ENCODE peak calls at places on chromosomes 1 and 21, in ten cellular contexts. P, U, K, F, M, O, X, G, Q and W are unnamed samples.

GRCh38 chr1:244207935-244208244 is 156.8 kb downstream of the ZBTB18 start:
- DNase-seq in U (no peak), O (no peak), F (no peak), X (no peak), M (no peak), K (no peak), G (no peak), Q (no peak), P (no peak), W (no peak)

GRCh38 chr1:51729824-51730284 is 113.0 kb downstream of the OSBPL9 start:
- DNase-seq in Q (peak; percentile 33), X (no peak), F (no peak), U (no peak), O (no peak), M (peak; percentile 34), K (peak; percentile 21), P (no peak), G (no peak), W (no peak)

GRCh38 chr1:7044471-7044805 is 259.2 kb downstream of the CAMTA1 start:
- DNase-seq in Q (no peak), U (no peak), P (no peak), X (no peak), M (no peak), K (no peak), F (no peak), O (no peak), G (no peak), W (no peak)

GRCh38 chr1:34371829-34372532 is 195.3 kb downstream of the C1orf94 start:
- DNase-seq in U (no peak), X (no peak), P (no peak), M (no peak), G (no peak), O (no peak), K (no peak), Q (no peak), F (no peak), W (no peak)

GRCh38 chr1:219805191-219805590 is 123.2 kb downstream of the SLC30A10 start:
- DNase-seq in F (no peak), G (no peak), X (no peak), U (no peak), O (no peak), Q (no peak), M (no peak), P (no peak), K (peak; percentile 38), W (no peak)

GRCh38 chr1:1842360-1843146 is 48.3 kb downstream of the GNB1 start:
- DNase-seq in U (no peak), O (no peak), Q (no peak), K (no peak), G (no peak), P (no peak), F (peak; percentile 74), X (peak; percentile 21), M (no peak), W (no peak)

GRCh38 chr1:171180671-171181070 is 4.4 kb upstream of the FMO2 start:
- DNase-seq in M (no peak), K (no peak), U (no peak), X (no peak), G (no peak), O (no peak), Q (no peak), P (no peak), F (no peak), W (no peak)

GRCh38 chr1:16080422-16081150 is 7.1 kb upstream of the FAM131C start:
- DNase-seq in Q (no peak), P (no peak), X (no peak), F (no peak), O (no peak), M (no peak), G (no peak), K (no peak), U (no peak), W (no peak)

GRCh38 chr1:192592981-192593683 is 17.6 kb downstream of the RGS1 start:
- DNase-seq in O (no peak), F (no peak), Q (no peak), K (no peak), P (no peak), M (no peak), U (no peak), X (no peak), G (no peak), W (no peak)

GRCh38 chr1:188888387-188888786 is 1589.3 kb downstream of the BRINP3 start:
- DNase-seq in O (no peak), P (no peak), X (no peak), K (no peak), G (no peak), M (peak; percentile 58), U (no peak), F (no peak), Q (no peak), W (no peak)

GRCh38 chr21:31985398-31985797 is 112.6 kb downstream of the HUNK start:
- DNase-seq in U (no peak), O (no peak), P (no peak), M (no peak), Q (no peak), F (no peak), K (no peak), G (no peak), X (no peak), W (no peak)

GRCh38 chr1:77421504-77422233 is 139.8 kb downstream of the AK5 start:
- DNase-seq in U (no peak), F (no peak), K (no peak), G (no peak), O (no peak), P (no peak), M (no peak), X (no peak), Q (no peak), W (no peak)

GRCh38 chr1:63920154-63921117 is 146.6 kb downstream of the ROR1 start:
- DNase-seq in K (peak; percentile 72), O (no peak), F (no peak), P (no peak), X (no peak), M (peak; percentile 85), Q (peak; percentile 48), G (no peak), U (no peak), W (no peak)

GRCh38 chr1:3352084-3352951 is 102.1 kb upstream of the ARHGEF16 start:
- DNase-seq in G (peak; percentile 73), K (peak; percentile 89), F (no peak), P (no peak), M (no peak), X (no peak), U (peak; percentile 53), Q (no peak), O (no peak), W (peak; percentile 91)

GRCh38 chr1:99590578-99591209 is 55.2 kb upstream of the PALMD start:
- DNase-seq in K (peak; percentile 97), U (peak; percentile 61), X (no peak), F (no peak), Q (no peak), G (no peak), M (peak; percentile 91), P (peak; percentile 22), O (no peak), W (no peak)

GRCh38 chr1:118339431-118340146 is 154.6 kb upstream of the SPAG17 start:
- DNase-seq in Q (no peak), G (no peak), P (no peak), O (no peak), M (peak; percentile 42), X (no peak), F (no peak), U (no peak), K (no peak), W (no peak)

GRCh38 chr1:51686450-51686849 is 69.6 kb downstream of the OSBPL9 start:
- DNase-seq in G (no peak), F (no peak), K (no peak), M (peak; percentile 97), U (no peak), O (no peak), X (no peak), P (no peak), Q (no peak), W (no peak)

GRCh38 chr1:110896090-110896489 is 23.1 kb downstream of the CD53 start:
- DNase-seq in F (no peak), K (no peak), X (no peak), Q (no peak), P (no peak), O (no peak), M (no peak), G (no peak), U (no peak), W (no peak)

DNA sequence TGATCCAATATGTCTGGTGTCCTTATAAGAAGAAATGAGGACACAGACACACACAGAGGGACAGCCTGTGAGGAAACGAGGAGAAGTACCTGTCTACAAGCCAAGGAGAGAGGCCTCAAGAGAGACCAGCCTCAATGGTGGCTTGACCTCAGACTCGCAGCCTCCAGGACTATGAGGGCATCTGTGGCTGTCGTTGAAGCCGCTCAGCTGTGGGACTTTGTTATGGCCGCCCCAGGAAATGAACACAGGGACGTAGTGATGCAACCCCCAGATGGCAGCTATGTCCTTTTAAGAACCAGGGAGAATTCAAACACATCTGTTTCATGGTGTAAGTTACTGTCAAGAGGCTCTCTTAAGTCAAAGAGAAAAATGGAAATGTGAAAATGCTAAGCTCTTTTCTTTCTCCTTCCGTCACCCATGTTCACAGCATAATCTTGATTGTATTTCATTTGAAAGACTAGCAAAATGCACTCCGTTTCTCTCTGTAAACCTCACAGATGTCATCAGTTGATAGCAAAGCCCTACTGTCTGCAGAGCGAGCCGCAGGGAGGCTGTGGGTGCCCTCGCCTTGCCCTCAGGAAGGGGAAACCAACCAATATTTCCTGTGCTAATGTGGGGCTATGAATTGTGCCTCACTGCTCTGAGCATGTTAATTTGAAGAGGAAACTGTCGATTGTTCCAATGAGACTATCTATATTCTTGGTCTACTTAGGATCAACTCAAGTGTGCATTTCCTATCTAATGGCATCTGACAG is 21.3 kb downstream of the UBASH3A start:
- DNase-seq in K (no peak), Q (no peak), M (no peak), G (no peak), P (no peak), F (peak; percentile 80), U (no peak), X (peak; percentile 88), O (no peak), W (peak; percentile 50)
- H3K4me3 ChIP-seq in K (no peak overlapping the region), Q (no peak overlapping the region), M (no peak overlapping the region), G (no peak overlapping the region), P (no peak overlapping the region), F (no peak overlapping the region), U (no peak overlapping the region), X (no peak overlapping the region), O (no peak overlapping the region), W (no peak overlapping the region)

GRCh38 chr1:233904979-233905415 is 521 bp downstream of the SLC35F3 start:
- DNase-seq in G (no peak), F (no peak), X (no peak), P (peak; percentile 6), O (no peak), U (peak; percentile 21), K (peak; percentile 28), Q (no peak), M (peak; percentile 59), W (peak; percentile 65)
- H3K4me3 ChIP-seq in G (no peak overlapping the region), F (peak overlapping the region; percentile 23), X (no peak overlapping the region), P (peak overlapping the region; percentile 39), O (no peak overlapping the region), U (peak overlapping the region; percentile 2), K (peak overlapping the region; percentile 42), Q (peak overlapping the region; percentile 89), M (peak overlapping the region; percentile 85), W (no peak overlapping the region)

GRCh38 chr1:43359696-43360095 is 915 bp downstream of the CDC20 start:
- DNase-seq in F (no peak), U (no peak), P (no peak), K (no peak), M (no peak), Q (no peak), G (no peak), X (no peak), O (no peak), W (no peak)
- H3K4me3 ChIP-seq in F (peak overlapping the region; percentile 60), U (peak overlapping the region; percentile 71), P (no peak overlapping the region), K (peak overlapping the region; percentile 52), M (peak overlapping the region; percentile 74), Q (peak overlapping the region; percentile 62), G (no peak overlapping the region), X (no peak overlapping the region), O (no peak overlapping the region), W (no peak overlapping the region)

GRCh38 chr1:8374356-8374755 is 56.4 kb downstream of the SLC45A1 start:
- DNase-seq in X (no peak), K (no peak), U (no peak), M (no peak), Q (no peak), P (no peak), O (no peak), F (no peak), G (no peak), W (no peak)
- H3K4me3 ChIP-seq in X (no peak overlapping the region), K (no peak overlapping the region), U (no peak overlapping the region), M (no peak overlapping the region), Q (no peak overlapping the region), P (no peak overlapping the region), O (no peak overlapping the region), F (no peak overlapping the region), G (peak overlapping the region; percentile 61), W (peak overlapping the region; percentile 4)